ENCODE peak calls at places on chromosomes 5 and 9, in four cellular contexts. N is heart left ventricle, K is GM06990, I is Calu3. D is an unnamed sample.

GRCh38 chr9:97567182-97567893 is 65.8 kb downstream of the TSTD2 start:
- DNase-seq in N (no peak), K (no peak), I (no peak), D (no peak)

GRCh38 chr5:135977375-135977928 is 22.7 kb upstream of the LECT2 start:
- DNase-seq in N (peak), K (peak), I (peak), D (peak)

GRCh38 chr9:69193685-69194032 is 19.6 kb downstream of the TJP2 start:
- DNase-seq in N (no peak), K (no peak), I (no peak), D (peak)

GRCh38 chr5:101915559-101915958 is 380.5 kb downstream of the SLCO4C1 start:
- DNase-seq in N (no peak), K (no peak), I (no peak), D (no peak)

GRCh38 chr5:104312481-104312880 is 749.9 kb upstream of the NUDT12 start:
- DNase-seq in N (no peak), K (no peak), I (no peak), D (no peak)

GRCh38 chr9:33140406-33141360 is 26.5 kb downstream of the B4GALT1 start:
- DNase-seq in N (no peak), K (no peak), I (no peak), D (no peak)

GRCh38 chr5:27353540-27353939 is 315.2 kb upstream of the CDH9 start:
- DNase-seq in N (no peak), K (no peak), I (no peak), D (no peak)

GRCh38 chr5:163773181-163773580 is 267.8 kb downstream of the MAT2B start:
- DNase-seq in N (no peak), K (no peak), I (no peak), D (no peak)

GRCh38 chr5:14153932-14154646 is 10.9 kb downstream of the TRIO start:
- DNase-seq in N (peak), K (no peak), I (peak), D (peak)

GRCh38 chr5:138338411-138339085 is 482 bp downstream of the FAM53C start:
- DNase-seq in N (no peak), K (peak), I (no peak), D (no peak)

GRCh38 chr5:83724001-83724400 is 3.3 kb upstream of the HAPLN1 start:
- DNase-seq in N (no peak), K (no peak), I (no peak), D (no peak)

GRCh38 chr9:445033-445432 is 230.4 kb downstream of the DOCK8 start:
- DNase-seq in N (peak), K (no peak), I (no peak), D (no peak)

GRCh38 chr9:87657190-87657589 is 68.7 kb upstream of the CTSL start:
- DNase-seq in N (no peak), K (no peak), I (no peak), D (no peak)

GRCh38 chr5:177980776-177981175 is 15.3 kb downstream of the PROP1 start:
- DNase-seq in N (no peak), K (no peak), I (no peak), D (no peak)

GRCh38 chr5:99715921-99716320 is 787.1 kb upstream of the CHD1 start:
- DNase-seq in N (no peak), K (no peak), I (no peak), D (no peak)

GRCh38 chr9:95381243-95381642 is 63.7 kb upstream of the FANCC start:
- DNase-seq in N (no peak), K (no peak), I (no peak), D (no peak)

GRCh38 chr9:19173598-19174125 is 46.4 kb upstream of the PLIN2 start:
- DNase-seq in N (no peak), K (no peak), I (no peak), D (no peak)

GRCh38 chr9:79353856-79354520 is 217.8 kb upstream of the TLE4 start:
- DNase-seq in N (no peak), K (no peak), I (no peak), D (no peak)

GRCh38 chr5:5043346-5043745 is 96.8 kb upstream of the ADAMTS16 start:
- DNase-seq in N (no peak), K (no peak), I (no peak), D (no peak)

GRCh38 chr9:76472925-76473324 is 13.9 kb downstream of the GCNT1 start:
- DNase-seq in N (no peak), K (no peak), I (no peak), D (no peak)

GRCh38 chr9:129208191-129209091 is 30.4 kb upstream of the IER5L start:
- DNase-seq in N (no peak), K (no peak), I (no peak), D (no peak)

GRCh38 chr5:93681432-93681831 is 60.0 kb downstream of the POU5F2 start:
- DNase-seq in N (no peak), K (no peak), I (no peak), D (no peak)

GRCh38 chr9:128296340-128297220 is 20.5 kb downstream of the SWI5 start:
- DNase-seq in N (no peak), K (no peak), I (no peak), D (no peak)

GRCh38 chr9:111253742-111254437 is 76.1 kb downstream of the OR2K2 start:
- DNase-seq in N (no peak), K (no peak), I (no peak), D (no peak)

GRCh38 chr5:16792278-16793275 is 143.5 kb downstream of the MYO10 start:
- DNase-seq in N (no peak), K (no peak), I (no peak), D (no peak)

GRCh38 chr9:88441301-88442007 is 53.2 kb downstream of the SPIN1 start:
- DNase-seq in N (no peak), K (no peak), I (no peak), D (no peak)

GRCh38 chr5:135466178-135467050 is 14.3 kb upstream of the TIFAB start:
- DNase-seq in N (peak), K (peak), I (peak), D (peak)

GRCh38 chr5:56545016-56545415 is 270.3 kb upstream of the MAP3K1 start:
- DNase-seq in N (no peak), K (no peak), I (no peak), D (no peak)

GRCh38 chr5:169286572-169287325 is 14.2 kb downstream of the SLIT3 start:
- DNase-seq in N (peak), K (no peak), I (no peak), D (no peak)

GRCh38 chr5:71586941-71587708 is at the start of gene MCCC2:
- DNase-seq in N (peak), K (peak), I (peak), D (peak)

DNA sequence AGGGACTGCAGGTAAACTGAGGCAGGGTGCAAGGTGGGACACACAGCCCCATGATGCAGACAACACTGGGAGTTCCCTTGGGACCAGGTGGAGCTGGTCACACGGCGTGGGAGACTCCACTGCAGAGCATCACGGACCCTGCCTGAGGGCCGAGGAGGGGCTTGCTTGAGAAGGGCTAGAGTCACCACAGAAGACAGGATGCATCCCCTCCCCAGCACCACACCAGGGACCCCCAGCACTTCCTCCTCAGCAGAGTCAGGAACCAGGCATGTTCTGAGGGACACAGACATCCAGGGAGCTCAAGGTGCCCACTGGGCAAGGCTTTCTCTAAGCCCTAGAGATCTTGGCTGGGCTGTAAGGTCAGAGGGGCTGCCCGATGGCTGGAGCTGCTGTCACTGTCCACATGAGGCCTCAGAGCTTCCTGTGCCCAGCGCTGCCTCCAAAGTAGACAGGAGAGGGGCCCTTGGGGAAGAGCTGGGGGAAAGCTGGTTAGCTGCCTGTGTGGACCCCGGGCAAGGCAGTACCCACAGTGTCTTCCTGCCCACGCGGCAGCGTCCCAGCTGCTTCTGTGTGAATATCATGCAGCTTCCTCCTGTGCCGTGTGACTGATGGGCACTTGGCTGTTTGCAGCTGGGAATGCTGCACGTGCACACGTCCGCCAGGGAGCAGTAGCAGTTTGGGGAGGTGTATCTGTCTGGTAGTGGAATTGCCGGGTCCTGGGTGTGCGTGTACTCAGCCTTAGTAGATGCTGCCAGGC is 176.6 kb downstream of the CACNA1B start:
- DNase-seq in N (no peak), K (no peak), I (no peak), D (no peak)
- TF ChIP-seq CTCF in N (no peak), K (peak), I (no peak), D (no peak)

DNA sequence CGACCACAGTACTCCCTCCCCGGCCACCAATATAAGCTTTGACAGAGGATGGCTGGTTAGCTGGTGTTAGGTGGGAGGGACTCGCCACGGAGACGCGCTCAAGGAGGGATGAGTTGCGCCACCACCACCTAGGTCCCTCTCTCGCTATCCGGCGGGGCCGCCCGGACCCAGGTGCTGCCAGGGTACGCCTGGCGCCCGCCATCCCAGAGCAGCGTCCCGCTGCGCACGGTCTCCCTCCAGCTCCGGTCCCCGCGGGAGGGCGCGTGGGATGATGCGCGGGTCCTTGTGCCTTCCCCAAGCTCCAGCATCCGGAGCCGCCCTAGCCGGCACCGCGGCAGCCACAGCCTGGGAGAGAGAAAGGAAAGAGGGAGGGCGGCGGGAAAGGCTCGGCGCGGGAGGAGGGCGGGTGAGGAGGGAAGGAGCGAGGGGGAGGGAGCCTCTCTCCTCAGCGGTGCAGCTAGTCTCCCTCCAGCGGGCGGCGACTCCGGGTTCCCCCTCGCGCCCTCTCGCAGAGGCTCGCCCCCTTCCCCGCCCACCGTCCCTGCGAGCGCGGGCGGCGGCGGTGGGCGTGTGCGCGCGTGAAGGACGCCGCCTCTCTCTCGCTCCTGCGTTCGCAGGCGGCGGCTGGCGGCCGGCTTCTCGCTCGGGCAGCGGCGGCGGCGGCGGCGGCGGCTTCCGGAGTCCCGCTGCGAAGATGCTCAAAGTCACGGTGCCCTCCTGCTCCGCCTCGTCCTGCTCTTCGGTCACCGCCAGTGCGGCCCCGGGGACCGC is at the start of gene CAMK4:
- DNase-seq in N (peak), K (peak), I (peak), D (peak)
- TF ChIP-seq CTCF in N (no peak), K (peak), I (no peak), D (no peak)

GRCh38 chr5:96381526-96381925 is 51.5 kb downstream of the PCSK1 start:
- DNase-seq in N (peak), K (no peak), I (no peak), D (no peak)
- TF ChIP-seq CTCF in N (peak), K (peak), I (no peak), D (no peak)

GRCh38 chr9:137575725-137576411 is 2.9 kb downstream of the DPH7 start:
- DNase-seq in N (no peak), K (peak), I (no peak), D (no peak)
- TF ChIP-seq CTCF in N (no peak), K (peak), I (no peak), D (no peak)

GRCh38 chr5:126369083-126369482 is 54.1 kb upstream of the GRAMD2B start:
- DNase-seq in N (no peak), K (no peak), I (no peak), D (no peak)

GRCh38 chr5:126373621-126374416 is 49.4 kb upstream of the GRAMD2B start:
- DNase-seq in N (no peak), K (no peak), I (no peak), D (no peak)

GRCh38 chr5:126368239-126368812 is 54.9 kb upstream of the GRAMD2B start:
- DNase-seq in N (no peak), K (no peak), I (peak), D (no peak)

GRCh38 chr5:126370796-126371718 is 52.2 kb upstream of the GRAMD2B start:
- DNase-seq in N (no peak), K (no peak), I (peak), D (no peak)

GRCh38 chr5:126369995-126370731 is 53.0 kb upstream of the GRAMD2B start:
- DNase-seq in N (no peak), K (no peak), I (peak), D (no peak)
- TF ChIP-seq CTCF in N (peak), K (no peak), I (peak), D (no peak)

GRCh38 chr5:150045512-150045911 is 40.8 kb downstream of the CSF1R start:
- DNase-seq in N (no peak), K (no peak), I (no peak), D (no peak)
- TF ChIP-seq CTCF in N (no peak), K (no peak), I (no peak), D (peak)

GRCh38 chr5:74393943-74394342 is 246.6 kb downstream of the ENC1 start:
- DNase-seq in N (no peak), K (no peak), I (no peak), D (no peak)

GRCh38 chr5:74394924-74395880 is 245.3 kb downstream of the ENC1 start:
- DNase-seq in N (no peak), K (no peak), I (peak), D (peak)

GRCh38 chr5:74396913-74397606 is 243.5 kb downstream of the ENC1 start:
- DNase-seq in N (peak), K (no peak), I (no peak), D (no peak)

GRCh38 chr5:74392698-74393431 is 247.7 kb downstream of the ENC1 start:
- DNase-seq in N (no peak), K (no peak), I (no peak), D (no peak)

DNA sequence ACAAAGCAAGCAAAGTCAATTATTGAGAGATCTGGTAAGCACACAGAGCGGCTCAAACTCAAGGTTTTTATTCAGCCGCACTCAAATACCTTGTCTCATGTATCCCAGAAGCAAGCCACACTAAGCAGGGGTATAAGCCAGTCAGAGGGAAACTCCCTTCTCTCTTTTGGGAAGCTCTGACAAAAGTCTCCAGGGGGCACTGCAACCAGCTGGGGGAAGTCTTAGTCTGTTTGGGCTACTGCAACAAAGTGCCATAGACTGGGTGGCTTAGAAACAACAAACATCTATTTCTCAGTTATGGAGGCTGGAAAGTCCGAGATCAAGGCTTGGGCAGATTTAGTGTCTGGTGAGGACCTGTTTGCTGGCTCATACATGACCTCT is 246.0 kb downstream of the ENC1 start:
- DNase-seq in N (no peak), K (no peak), I (peak), D (no peak)
- TF ChIP-seq CTCF in N (no peak), K (peak), I (no peak), D (no peak)

DNA sequence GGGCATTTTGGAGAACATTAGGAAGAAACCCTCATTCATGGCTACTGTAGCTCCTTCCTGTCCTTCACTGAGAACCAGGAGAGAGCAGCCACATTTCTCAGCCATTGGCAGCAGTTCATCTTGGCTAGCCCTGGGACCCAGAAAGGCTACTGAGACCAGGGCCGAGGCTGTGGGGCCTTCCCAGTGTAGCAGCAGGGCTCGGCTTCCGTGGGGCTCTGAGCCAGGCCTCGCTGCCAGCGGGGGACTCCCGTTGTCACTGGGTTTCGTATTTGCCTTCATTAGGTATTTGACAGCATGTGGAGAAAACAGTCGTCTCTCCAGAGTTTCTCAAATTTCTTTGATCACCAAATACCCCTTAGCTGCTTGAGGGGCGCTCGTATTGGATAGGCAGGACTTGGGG is 37.3 kb upstream of the PRDM12 start:
- DNase-seq in N (no peak), K (no peak), I (no peak), D (no peak)
- TF ChIP-seq CTCF in N (no peak), K (no peak), I (no peak), D (no peak)

DNA sequence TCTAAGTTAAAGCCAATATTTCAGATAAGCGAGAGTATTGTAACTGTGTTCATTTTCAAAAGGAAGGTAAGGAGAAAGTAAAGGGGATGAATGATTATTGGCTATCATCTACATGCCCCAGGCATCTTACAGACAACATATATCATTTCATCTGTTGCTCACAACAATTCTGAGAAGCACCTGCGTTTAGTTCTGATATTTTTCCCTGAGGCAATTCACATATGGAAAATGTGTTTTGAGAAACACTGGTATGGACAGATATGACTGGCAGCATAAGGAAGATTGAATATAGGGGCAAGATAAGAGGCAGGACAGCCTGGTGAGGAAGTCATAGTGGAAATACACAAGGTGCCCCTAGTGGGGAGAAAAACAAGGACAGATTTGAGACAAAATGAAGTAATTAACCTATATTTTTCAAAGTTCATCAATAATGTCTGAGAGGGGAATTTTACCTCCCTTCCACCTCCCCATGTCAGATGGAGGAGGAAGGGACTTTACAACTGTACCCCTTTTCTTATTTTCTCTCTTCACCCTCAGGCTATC is 87.7 kb upstream of the TRIM32 start:
- DNase-seq in N (no peak), K (no peak), I (no peak), D (no peak)
- TF ChIP-seq CTCF in N (no peak), K (peak), I (no peak), D (peak)

D was measured in endothelial cell.